ENCODE peak calls at places on chromosomes 6 and 20, in eight cellular contexts. J is posterior cingulate gyrus; D is fibroblast of the aortic adventitia; C is right cardiac atrium; U is CD4-positive, alpha-beta T cell; Z is esophagus muscularis mucosa; X is glutamatergic neuron; B is AG20443. P is an unnamed sample.

GRCh38 chr6:170057961-170058877 is 232.7 kb downstream of the DLL1 start:
- DNase-seq in J (no peak), D (no peak), C (no peak), U (no peak), Z (no peak), X (no peak), B (no peak), P (no peak)

GRCh38 chr6:150256618-150257272 is 112.1 kb upstream of the IYD start:
- DNase-seq in J (no peak), D (peak; percentile 78), C (no peak), U (no peak), Z (no peak), X (no peak), B (peak; percentile 54), P (no peak)

GRCh38 chr20:36315545-36316351 is 9.6 kb downstream of the DLGAP4 start:
- DNase-seq in J (no peak), D (no peak), C (no peak), U (no peak), Z (no peak), X (no peak), B (peak; percentile 11), P (no peak)

GRCh38 chr20:50153500-50154377 is at the start of gene PEDS1:
- DNase-seq in J (peak; percentile 86), D (peak; percentile 88), C (peak; percentile 98), U (peak; percentile 64), Z (no peak), X (peak; percentile 95), B (peak; percentile 98), P (peak; percentile 97)

GRCh38 chr6:84582997-84583396 is 181.4 kb downstream of the TBX18 start:
- DNase-seq in J (no peak), D (peak; percentile 35), C (no peak), U (no peak), Z (no peak), X (no peak), B (no peak), P (no peak)

GRCh38 chr6:143806282-143807102 is 36.6 kb upstream of the LTV1 start:
- DNase-seq in J (no peak), D (peak; percentile 44), C (peak; percentile 55), U (no peak), Z (no peak), X (no peak), B (peak; percentile 37), P (no peak)

GRCh38 chr20:34024733-34025351 is 31.1 kb downstream of the RALY start:
- DNase-seq in J (no peak), D (no peak), C (no peak), U (no peak), Z (no peak), X (no peak), B (no peak), P (no peak)

GRCh38 chr20:878511-879307 is 37.4 kb downstream of the ANGPT4 start:
- DNase-seq in J (no peak), D (peak; percentile 41), C (no peak), U (no peak), Z (no peak), X (no peak), B (peak; percentile 66), P (no peak)

GRCh38 chr20:33948480-33948879 is 45.2 kb upstream of the RALY start:
- DNase-seq in J (no peak), D (no peak), C (no peak), U (no peak), Z (no peak), X (no peak), B (no peak), P (no peak)

P was measured in cerebellum.